ENCODE peak calls at places on chromosomes 7 and 10, in eight cellular contexts. A, S, I, U, Y, F, M and T are unnamed samples.

GRCh38 chr10:93080350-93081046 is 6.8 kb downstream of the CYP26A1 start:
- DNase-seq in A (peak; percentile 75), S (peak; percentile 22), I (peak; percentile 39), U (peak; percentile 67), Y (peak; percentile 73), F (no peak), M (peak; percentile 62), T (no peak)

GRCh38 chr7:23918856-23919255 is 208.8 kb downstream of the STK31 start:
- DNase-seq in A (peak; percentile 100), S (no peak), I (peak; percentile 38), U (no peak), Y (no peak), F (no peak), M (no peak), T (no peak)

GRCh38 chr7:78967046-78967445 is 486.4 kb downstream of the MAGI2 start:
- DNase-seq in A (no peak), S (no peak), I (no peak), U (no peak), Y (no peak), F (no peak), M (no peak), T (no peak)

GRCh38 chr7:129434172-129434845 is at the start of gene STRIP2:
- DNase-seq in A (peak; percentile 96), S (peak; percentile 90), I (peak; percentile 89), U (peak; percentile 95), Y (peak; percentile 89), F (peak; percentile 89), M (peak; percentile 88), T (peak; percentile 84)

GRCh38 chr7:132891554-132891953 is 190.3 kb downstream of the CHCHD3 start:
- DNase-seq in A (no peak), S (no peak), I (no peak), U (no peak), Y (no peak), F (no peak), M (no peak), T (no peak)

GRCh38 chr10:114286971-114287370 is 47.9 kb downstream of the VWA2 start:
- DNase-seq in A (no peak), S (no peak), I (no peak), U (no peak), Y (no peak), F (no peak), M (no peak), T (no peak)

GRCh38 chr7:149774237-149775175 is 1.1 kb upstream of the ZNF467 start:
- DNase-seq in A (peak; percentile 69), S (no peak), I (peak; percentile 30), U (no peak), Y (no peak), F (no peak), M (no peak), T (no peak)

GRCh38 chr10:68301790-68302502 is 29.9 kb upstream of the HNRNPH3 start:
- DNase-seq in A (peak; percentile 74), S (no peak), I (no peak), U (no peak), Y (peak; percentile 12), F (no peak), M (no peak), T (no peak)

GRCh38 chr7:80287400-80288174 is 153.0 kb downstream of the GNAI1 start:
- DNase-seq in A (no peak), S (no peak), I (no peak), U (no peak), Y (no peak), F (no peak), M (no peak), T (no peak)

GRCh38 chr7:123627859-123628258 is 26.2 kb downstream of the ASB15 start:
- DNase-seq in A (no peak), S (no peak), I (no peak), U (no peak), Y (no peak), F (no peak), M (no peak), T (no peak)

GRCh38 chr10:77179015-77179695 is 458.5 kb downstream of the KCNMA1 start:
- DNase-seq in A (peak; percentile 87), S (no peak), I (peak; percentile 61), U (no peak), Y (no peak), F (no peak), M (no peak), T (no peak)

GRCh38 chr10:110372656-110373055 is 67.9 kb upstream of the SMNDC1 start:
- DNase-seq in A (no peak), S (no peak), I (no peak), U (no peak), Y (no peak), F (no peak), M (no peak), T (no peak)

GRCh38 chr7:139360210-139360947 is 685 bp downstream of the LUC7L2 start:
- DNase-seq in A (peak; percentile 97), S (peak; percentile 98), I (peak; percentile 96), U (peak; percentile 99), Y (peak; percentile 88), F (peak; percentile 95), M (peak; percentile 73), T (peak; percentile 97)

GRCh38 chr10:119449760-119450461 is 92.6 kb downstream of the RGS10 start:
- DNase-seq in A (peak; percentile 95), S (no peak), I (peak; percentile 53), U (no peak), Y (no peak), F (no peak), M (peak; percentile 63), T (no peak)

GRCh38 chr7:82805527-82805960 is 357.1 kb downstream of the PCLO start:
- DNase-seq in A (peak; percentile 73), S (no peak), I (no peak), U (no peak), Y (no peak), F (no peak), M (no peak), T (no peak)

GRCh38 chr7:73770002-73770859 is at the start of gene CLDN3:
- DNase-seq in A (peak; percentile 45), S (no peak), I (peak; percentile 85), U (peak; percentile 41), Y (peak; percentile 49), F (no peak), M (no peak), T (no peak)

GRCh38 chr10:133143546-133143945 is 16.5 kb upstream of the KNDC1 start:
- DNase-seq in A (no peak), S (no peak), I (no peak), U (no peak), Y (no peak), F (no peak), M (no peak), T (no peak)

GRCh38 chr10:117216611-117217195 is 19.4 kb downstream of the KCNK18 start:
- DNase-seq in A (peak; percentile 59), S (peak; percentile 59), I (peak; percentile 58), U (peak; percentile 83), Y (peak; percentile 63), F (peak; percentile 47), M (peak; percentile 94), T (peak; percentile 29)